ENCODE peak calls at places on chromosomes 12 and 14, in five cellular contexts. B is dorsolateral prefrontal cortex, X is astrocyte, P is left ventricle myocardium inferior, F is cardiac muscle cell. R is an unnamed sample.

GRCh38 chr12:71090971-71091370 is 66.8 kb downstream of the TSPAN8 start:
- DNase-seq in B (no peak), X (no peak), P (no peak), F (no peak), R (no peak)

GRCh38 chr14:43306053-43306452 is 1201.0 kb downstream of the FSCB start:
- DNase-seq in B (no peak), X (no peak), P (no peak), F (no peak), R (no peak)

GRCh38 chr12:32170437-32170998 is 63.9 kb downstream of the BICD1 start:
- DNase-seq in B (no peak), X (no peak), P (no peak), F (no peak), R (no peak)

GRCh38 chr12:96886998-96887677 is 19.9 kb upstream of the NEDD1 start:
- DNase-seq in B (peak), X (peak), P (no peak), F (peak), R (no peak)

GRCh38 chr12:93571854-93572711 is at the start of gene SOCS2:
- DNase-seq in B (no peak), X (peak), P (peak), F (peak), R (peak)

GRCh38 chr12:122989443-122989839 is 9.0 kb downstream of the ARL6IP4 start:
- DNase-seq in B (no peak), X (no peak), P (no peak), F (no peak), R (no peak)

GRCh38 chr12:24679135-24679534 is 269.8 kb downstream of the BCAT1 start:
- DNase-seq in B (no peak), X (peak), P (no peak), F (peak), R (no peak)

GRCh38 chr14:56412453-56413434 is 166.9 kb upstream of the TMEM260 start:
- DNase-seq in B (no peak), X (peak), P (no peak), F (no peak), R (no peak)

GRCh38 chr12:101962486-101962885 is 85.1 kb downstream of the DRAM1 start:
- DNase-seq in B (no peak), X (no peak), P (no peak), F (peak), R (no peak)

GRCh38 chr14:89959853-89960493 is 4.2 kb downstream of the TDP1 start:
- DNase-seq in B (no peak), X (no peak), P (no peak), F (no peak), R (no peak)

GRCh38 chr12:40446385-40446784 is 221.6 kb downstream of the LRRK2 start:
- DNase-seq in B (no peak), X (no peak), P (no peak), F (no peak), R (no peak)

GRCh38 chr12:114508529-114509129 is 102.7 kb upstream of the TBX5 start:
- DNase-seq in B (peak), X (peak), P (peak), F (peak), R (peak)

GRCh38 chr14:92475037-92475436 is 38.5 kb upstream of the RIN3 start:
- DNase-seq in B (no peak), X (no peak), P (no peak), F (no peak), R (no peak)

GRCh38 chr14:72925815-72926291 is 411 bp upstream of the DCAF4 start:
- DNase-seq in B (no peak), X (no peak), P (no peak), F (no peak), R (no peak)

GRCh38 chr12:132432721-132433577 is 57.0 kb upstream of the FBRSL1 start:
- DNase-seq in B (peak), X (no peak), P (no peak), F (peak), R (no peak)

GRCh38 chr12:70646850-70647249 is 9.6 kb upstream of the PTPRB start:
- DNase-seq in B (no peak), X (peak), P (no peak), F (peak), R (no peak)

GRCh38 chr14:104113631-104114420 is 24.6 kb upstream of the KIF26A start:
- DNase-seq in B (no peak), X (no peak), P (peak), F (no peak), R (peak)

GRCh38 chr12:131219173-131220006 is 265.7 kb downstream of the ADGRD1 start:
- DNase-seq in B (no peak), X (no peak), P (no peak), F (no peak), R (peak)

GRCh38 chr12:99067171-99067785 is 422.2 kb downstream of the APAF1 start:
- DNase-seq in B (no peak), X (no peak), P (no peak), F (no peak), R (no peak)

GRCh38 chr12:110230655-110231054 is 50.4 kb upstream of the ATP2A2 start:
- DNase-seq in B (no peak), X (no peak), P (no peak), F (no peak), R (no peak)

GRCh38 chr14:74710477-74710876 is 2.4 kb downstream of the AREL1 start:
- DNase-seq in B (no peak), X (no peak), P (no peak), F (no peak), R (no peak)

GRCh38 chr14:94180655-94181271 is 6.6 kb downstream of the PPP4R4 start:
- DNase-seq in B (no peak), X (peak), P (no peak), F (peak), R (no peak)

GRCh38 chr14:61751475-61751989 is 10.7 kb upstream of the SNAPC1 start:
- DNase-seq in B (no peak), X (no peak), P (no peak), F (peak), R (no peak)

GRCh38 chr14:54399560-54399959 is 2.8 kb downstream of the CDKN3 start:
- DNase-seq in B (no peak), X (no peak), P (no peak), F (no peak), R (no peak)

GRCh38 chr12:1644523-1645438 is 15.8 kb downstream of the WNT5B start:
- DNase-seq in B (peak), X (peak), P (peak), F (peak), R (peak)

GRCh38 chr14:106845286-106846087 is 1319.1 kb downstream of the TMEM121 start:
- DNase-seq in B (no peak), X (no peak), P (no peak), F (no peak), R (no peak)

GRCh38 chr12:7079826-7080125 is 12.5 kb downstream of the C1R start:
- DNase-seq in B (no peak), X (peak), P (no peak), F (peak), R (no peak)

GRCh38 chr14:63677891-63678379 is 36.3 kb upstream of the WDR89 start:
- DNase-seq in B (no peak), X (peak), P (no peak), F (peak), R (no peak)

GRCh38 chr12:115871714-115872113 is 405.8 kb downstream of the MED13L start:
- DNase-seq in B (no peak), X (peak), P (no peak), F (peak), R (no peak)

GRCh38 chr14:103198429-103199140 is 75.3 kb downstream of the TNFAIP2 start:
- DNase-seq in B (no peak), X (peak), P (no peak), F (peak), R (no peak)

GRCh38 chr14:104680806-104681688 is 8.4 kb upstream of the INF2 start:
- DNase-seq in B (peak), X (peak), P (peak), F (peak), R (no peak)

GRCh38 chr14:95237956-95238355 is 80.6 kb upstream of the DICER1 start:
- DNase-seq in B (no peak), X (no peak), P (peak), F (no peak), R (no peak)

DNA sequence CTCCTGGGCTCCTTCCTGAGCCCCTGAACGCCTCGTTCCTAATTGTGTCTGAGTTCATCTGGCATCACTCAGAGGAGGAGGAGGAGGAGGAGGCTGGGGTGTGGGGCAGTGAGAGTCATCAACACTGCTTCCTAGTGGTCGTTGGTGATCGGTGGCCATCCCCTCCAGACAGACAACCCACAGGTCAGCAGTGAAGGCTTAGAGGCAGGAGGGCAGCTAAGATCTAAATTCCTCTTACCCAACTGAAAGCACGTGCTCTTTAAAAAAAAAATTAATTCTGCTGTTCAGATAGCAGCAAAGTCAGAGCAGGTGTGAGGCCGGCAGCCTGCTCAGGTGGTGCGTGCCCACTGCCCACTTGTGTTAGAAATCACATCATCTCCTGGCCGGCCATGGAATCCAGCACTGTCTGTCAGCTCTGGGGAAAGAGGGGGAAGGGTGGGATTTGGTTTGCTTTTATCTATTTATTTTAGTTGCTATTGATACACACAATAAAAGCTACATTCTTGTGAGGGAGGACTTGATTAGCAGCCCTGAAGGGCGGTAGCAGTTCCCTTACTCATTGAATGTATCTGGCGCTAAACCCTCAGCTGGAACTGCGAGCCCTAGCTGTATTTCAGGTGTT is 46.6 kb downstream of the PPP2R5C start:
- DNase-seq in B (no peak), X (no peak), P (no peak), F (no peak), R (no peak)
- H3K27ac ChIP-seq in B (peak), X (no peak), P (peak), F (peak), R (no peak)

GRCh38 chr14:23548351-23549318 is 2.9 kb downstream of the ZFHX2 start:
- DNase-seq in B (no peak), X (peak), P (no peak), F (peak), R (no peak)
- H3K27ac ChIP-seq in B (peak), X (peak), P (no peak), F (no peak), R (no peak)

DNA sequence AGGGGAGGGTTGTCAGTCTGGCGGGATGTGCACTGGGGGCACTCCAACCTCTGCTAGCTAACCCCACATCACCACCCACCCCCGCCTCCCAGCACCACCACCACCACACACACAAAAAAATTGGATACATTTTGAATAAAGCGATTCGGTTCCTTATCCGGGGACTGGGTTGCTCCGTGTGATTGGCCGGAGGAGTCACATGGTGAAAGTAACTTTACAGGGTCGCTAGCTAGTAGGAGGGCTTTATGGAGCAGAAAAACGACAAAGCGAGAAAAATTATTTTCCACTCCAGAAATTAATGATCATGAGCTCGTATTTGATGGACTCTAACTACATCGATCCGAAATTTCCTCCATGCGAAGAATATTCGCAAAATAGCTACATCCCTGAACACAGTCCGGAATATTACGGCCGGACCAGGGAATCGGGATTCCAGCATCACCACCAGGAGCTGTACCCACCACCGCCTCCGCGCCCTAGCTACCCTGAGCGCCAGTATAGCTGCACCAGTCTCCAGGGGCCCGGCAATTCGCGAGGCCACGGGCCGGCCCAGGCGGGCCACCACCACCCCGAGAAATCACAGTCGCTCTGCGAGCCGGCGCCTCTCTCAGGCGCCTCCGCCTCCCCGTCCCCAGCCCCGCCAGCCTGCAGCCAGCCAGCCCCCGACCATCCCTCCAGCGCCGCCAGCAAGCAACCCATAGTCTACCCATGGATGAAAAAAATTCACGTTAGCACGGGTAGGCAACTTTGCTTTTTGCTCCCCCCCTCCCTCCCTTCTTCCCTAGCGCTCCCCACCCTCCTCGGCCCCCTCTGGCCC is at the start of gene HOXC4:
- DNase-seq in B (no peak), X (peak), P (no peak), F (peak), R (peak)
- H3K27ac ChIP-seq in B (peak), X (no peak), P (peak), F (no peak), R (no peak)

GRCh38 chr12:67939611-67940010 is 49.6 kb upstream of the IFNG-AS1 start:
- DNase-seq in B (no peak), X (no peak), P (no peak), F (no peak), R (no peak)

GRCh38 chr12:67943295-67943892 is 45.9 kb upstream of the IFNG-AS1 start:
- DNase-seq in B (no peak), X (peak), P (no peak), F (peak), R (peak)

GRCh38 chr12:67940780-67941243 is 48.4 kb upstream of the IFNG-AS1 start:
- DNase-seq in B (no peak), X (peak), P (no peak), F (peak), R (no peak)

GRCh38 chr12:67944093-67944492 is 45.2 kb upstream of the IFNG-AS1 start:
- DNase-seq in B (no peak), X (no peak), P (no peak), F (no peak), R (no peak)

GRCh38 chr12:67942704-67943103 is 46.5 kb upstream of the IFNG-AS1 start:
- DNase-seq in B (no peak), X (no peak), P (no peak), F (no peak), R (no peak)
- H3K27ac ChIP-seq in B (no peak), X (no peak), P (peak), F (peak), R (no peak)

GRCh38 chr14:51066576-51066975 is 28.3 kb downstream of the TRIM9 start:
- DNase-seq in B (peak), X (no peak), P (no peak), F (no peak), R (no peak)
- H3K27ac ChIP-seq in B (peak), X (no peak), P (no peak), F (no peak), R (no peak)

GRCh38 chr12:124498870-124499753 is 68.3 kb downstream of the NCOR2 start:
- DNase-seq in B (no peak), X (peak), P (no peak), F (peak), R (no peak)
- H3K27ac ChIP-seq in B (peak), X (peak), P (peak), F (peak), R (no peak)

GRCh38 chr12:111764120-111764821 is 2.5 kb upstream of the ALDH2 start:
- DNase-seq in B (no peak), X (no peak), P (no peak), F (no peak), R (no peak)

GRCh38 chr12:111769599-111769998 is 2.9 kb downstream of the ALDH2 start:
- DNase-seq in B (no peak), X (no peak), P (no peak), F (no peak), R (no peak)

GRCh38 chr12:111767362-111768158 is 827 bp downstream of the ALDH2 start:
- DNase-seq in B (no peak), X (peak), P (no peak), F (peak), R (peak)

GRCh38 chr12:111766608-111767361 is at the start of gene ALDH2:
- DNase-seq in B (peak), X (peak), P (peak), F (peak), R (peak)

DNA sequence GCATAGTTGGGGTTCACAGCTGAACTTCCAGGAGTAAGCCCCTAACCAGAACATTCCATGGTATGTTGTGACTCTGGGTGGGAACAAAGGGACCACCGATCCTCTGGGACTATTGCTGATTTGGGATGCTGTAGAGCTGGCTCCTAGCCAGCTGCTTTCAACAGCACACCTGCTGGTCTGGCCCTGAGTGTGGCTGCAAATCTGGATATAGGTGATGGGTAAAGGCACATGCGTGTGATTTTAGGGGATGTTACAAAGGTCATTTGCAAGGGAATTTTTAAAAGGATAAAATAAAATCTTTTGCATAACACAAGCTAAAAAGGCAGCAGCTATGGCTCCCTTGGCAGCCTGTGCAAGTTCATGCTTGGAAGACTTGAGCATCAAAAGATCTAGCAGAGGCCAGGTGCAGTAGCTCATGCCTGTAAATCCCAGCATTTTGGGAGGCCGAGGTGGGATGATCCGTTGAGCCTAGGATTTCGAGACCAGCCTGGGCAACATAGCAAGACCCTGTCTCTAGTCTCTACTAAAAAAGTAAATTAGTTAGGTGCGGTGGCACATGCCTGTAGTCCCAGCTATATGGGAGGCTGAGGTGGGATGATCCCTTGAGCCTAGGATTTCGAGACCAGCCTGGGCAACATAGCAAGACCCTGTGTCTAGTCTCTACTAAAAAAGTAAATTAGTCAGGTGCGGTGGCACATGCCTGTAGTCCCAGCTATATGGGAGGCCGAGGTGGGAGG is 1.6 kb downstream of the ALDH2 start:
- DNase-seq in B (no peak), X (no peak), P (no peak), F (no peak), R (no peak)
- H3K27ac ChIP-seq in B (peak), X (no peak), P (peak), F (no peak), R (no peak)

DNA sequence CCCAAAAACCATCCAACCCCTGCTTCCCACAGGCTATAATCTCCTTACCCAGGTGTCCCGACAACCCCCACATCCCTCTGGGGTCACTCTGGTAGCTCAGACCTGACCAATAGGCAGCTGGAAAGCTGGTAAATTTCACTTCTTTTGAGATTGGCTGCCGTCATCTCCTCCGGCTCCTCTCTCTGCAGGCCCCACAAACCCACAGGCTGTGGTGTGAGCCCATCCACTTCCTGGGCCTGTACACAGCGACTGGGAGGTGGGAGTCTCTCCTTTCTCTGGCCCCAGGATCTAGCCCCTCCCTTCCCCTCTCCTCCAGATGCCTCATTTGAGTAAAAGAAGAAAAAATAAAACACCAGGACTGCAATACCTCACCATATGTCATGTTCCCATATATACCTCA is 704 bp downstream of the INHBC start:
- DNase-seq in B (no peak), X (no peak), P (no peak), F (peak), R (no peak)
- H3K27ac ChIP-seq in B (no peak), X (no peak), P (no peak), F (no peak), R (no peak)

GRCh38 chr14:67943947-67944346 is 124.4 kb downstream of the RAD51B start:
- DNase-seq in B (peak), X (peak), P (peak), F (peak), R (no peak)

GRCh38 chr14:67941456-67942018 is 122.0 kb downstream of the RAD51B start:
- DNase-seq in B (no peak), X (peak), P (no peak), F (peak), R (no peak)

GRCh38 chr14:67940894-67941455 is 121.4 kb downstream of the RAD51B start:
- DNase-seq in B (no peak), X (peak), P (no peak), F (peak), R (no peak)

GRCh38 chr14:67942311-67942710 is 122.7 kb downstream of the RAD51B start:
- DNase-seq in B (no peak), X (no peak), P (no peak), F (peak), R (no peak)

GRCh38 chr14:67944605-67945004 is 125.0 kb downstream of the RAD51B start:
- DNase-seq in B (no peak), X (no peak), P (no peak), F (no peak), R (no peak)
- H3K27ac ChIP-seq in B (no peak), X (no peak), P (peak), F (no peak), R (no peak)